ENCODE peak calls at places on chromosomes 6 and 20, in four cellular contexts. One of them, this sample, is unnamed.
A peak's percentile ranks its signal among the peaks of the same experiment; 100 is the strongest.

GRCh38 chr20:15594296-15594695 is 979.0 kb downstream of the KIF16B start:
- DNase-seq in HT1080: no peak
- DNase-seq in type B pancreatic cell: no peak
- DNase-seq in GM20000: no peak
- DNase-seq in this sample: no peak

GRCh38 chr20:24460712-24461111 is 8.7 kb upstream of the SYNDIG1 start:
- DNase-seq in GM20000: no peak
- DNase-seq in type B pancreatic cell: no peak
- DNase-seq in HT1080: no peak
- DNase-seq in this sample: no peak

GRCh38 chr20:6835609-6836008 is 68.1 kb downstream of the BMP2 start:
- DNase-seq in type B pancreatic cell: no peak
- DNase-seq in GM20000: no peak
- DNase-seq in HT1080: no peak
- DNase-seq in this sample: no peak

GRCh38 chr6:149449831-149450678 is 34.8 kb downstream of the ZC3H12D start:
- DNase-seq in type B pancreatic cell: no peak
- DNase-seq in HT1080: no peak
- DNase-seq in GM20000: no peak
- DNase-seq in this sample: no peak

GRCh38 chr20:38304845-38305447 is 990 bp downstream of the BPI start:
- DNase-seq in GM20000: peak; percentile 45
- DNase-seq in HT1080: no peak
- DNase-seq in type B pancreatic cell: no peak
- DNase-seq in this sample: no peak

GRCh38 chr20:53975761-53976160 is 94.6 kb downstream of the BCAS1 start:
- DNase-seq in HT1080: no peak
- DNase-seq in GM20000: no peak
- DNase-seq in type B pancreatic cell: no peak
- DNase-seq in this sample: no peak

GRCh38 chr6:155038527-155038926 is 43.4 kb downstream of the TIAM2 start:
- DNase-seq in type B pancreatic cell: no peak
- DNase-seq in HT1080: no peak
- DNase-seq in GM20000: no peak
- DNase-seq in this sample: no peak

GRCh38 chr6:165231581-165232276 is 77.7 kb downstream of the C6orf118 start:
- DNase-seq in type B pancreatic cell: no peak
- DNase-seq in HT1080: peak; percentile 55
- DNase-seq in GM20000: no peak
- DNase-seq in this sample: no peak

GRCh38 chr6:52526634-52527033 is 50.2 kb downstream of the TRAM2 start:
- DNase-seq in HT1080: peak; percentile 59
- DNase-seq in type B pancreatic cell: no peak
- DNase-seq in GM20000: no peak
- DNase-seq in this sample: no peak

GRCh38 chr20:22686097-22686496 is 101.7 kb upstream of the FOXA2 start:
- DNase-seq in HT1080: peak; percentile 81
- DNase-seq in GM20000: no peak
- DNase-seq in type B pancreatic cell: no peak
- DNase-seq in this sample: peak; percentile 79

GRCh38 chr6:83590413-83590812 is 78.1 kb downstream of the PRSS35 start:
- DNase-seq in GM20000: no peak
- DNase-seq in type B pancreatic cell: no peak
- DNase-seq in HT1080: peak; percentile 28
- DNase-seq in this sample: no peak

GRCh38 chr20:14984768-14985622 is 647.6 kb upstream of the FLRT3 start:
- DNase-seq in GM20000: no peak
- DNase-seq in type B pancreatic cell: no peak
- DNase-seq in HT1080: peak; percentile 11
- DNase-seq in this sample: no peak

GRCh38 chr6:26361544-26361943 is 3.5 kb upstream of the BTN3A2 start:
- DNase-seq in GM20000: no peak
- DNase-seq in type B pancreatic cell: no peak
- DNase-seq in HT1080: no peak
- DNase-seq in this sample: no peak

GRCh38 chr20:53050338-53050737 is 78.2 kb downstream of the TSHZ2 start:
- DNase-seq in HT1080: no peak
- DNase-seq in type B pancreatic cell: no peak
- DNase-seq in GM20000: no peak
- DNase-seq in this sample: no peak

GRCh38 chr6:124055986-124056385 is 252.3 kb downstream of the NKAIN2 start:
- DNase-seq in GM20000: no peak
- DNase-seq in type B pancreatic cell: no peak
- DNase-seq in HT1080: no peak
- DNase-seq in this sample: no peak

GRCh38 chr6:108115598-108116058 is 41.1 kb upstream of the OSTM1 start:
- DNase-seq in type B pancreatic cell: no peak
- DNase-seq in HT1080: no peak
- DNase-seq in GM20000: peak; percentile 66
- DNase-seq in this sample: no peak

GRCh38 chr20:417801-418342 is 9.8 kb downstream of the RBCK1 start:
- DNase-seq in HT1080: no peak
- DNase-seq in type B pancreatic cell: no peak
- DNase-seq in GM20000: no peak
- DNase-seq in this sample: no peak

GRCh38 chr20:63873477-63873971 is 8.5 kb downstream of the TPD52L2 start:
- DNase-seq in HT1080: peak; percentile 96
- DNase-seq in GM20000: no peak
- DNase-seq in type B pancreatic cell: no peak
- DNase-seq in this sample: no peak

GRCh38 chr6:148441454-148441911 is 98.8 kb downstream of the SASH1 start:
- DNase-seq in GM20000: no peak
- DNase-seq in HT1080: peak; percentile 95
- DNase-seq in type B pancreatic cell: no peak
- DNase-seq in this sample: no peak

GRCh38 chr6:112234596-112234995 is 19.8 kb downstream of the LAMA4 start:
- DNase-seq in HT1080: no peak
- DNase-seq in GM20000: no peak
- DNase-seq in type B pancreatic cell: no peak
- DNase-seq in this sample: no peak

GRCh38 chr6:1438471-1438881 is 49.1 kb downstream of the FOXF2 start:
- DNase-seq in type B pancreatic cell: no peak
- DNase-seq in HT1080: no peak
- DNase-seq in GM20000: no peak
- DNase-seq in this sample: peak; percentile 95

GRCh38 chr6:152750694-152751093 is at the start of gene VIP:
- DNase-seq in type B pancreatic cell: no peak
- DNase-seq in HT1080: peak; percentile 39
- DNase-seq in GM20000: no peak
- DNase-seq in this sample: no peak

GRCh38 chr6:85403331-85404015 is 46.4 kb upstream of the NT5E start:
- DNase-seq in type B pancreatic cell: no peak
- DNase-seq in GM20000: no peak
- DNase-seq in HT1080: peak; percentile 92
- DNase-seq in this sample: no peak

GRCh38 chr20:63362426-63363009 is 1.4 kb upstream of the CHRNA4 start:
- DNase-seq in type B pancreatic cell: no peak
- DNase-seq in GM20000: no peak
- DNase-seq in HT1080: no peak
- DNase-seq in this sample: no peak

GRCh38 chr6:161361529-161361928 is 87.7 kb upstream of the AGPAT4 start:
- DNase-seq in GM20000: no peak
- DNase-seq in type B pancreatic cell: no peak
- DNase-seq in HT1080: no peak
- DNase-seq in this sample: no peak

GRCh38 chr6:75296811-75297779 is 12.5 kb upstream of the TMEM30A start:
- DNase-seq in type B pancreatic cell: no peak
- DNase-seq in GM20000: peak; percentile 36
- DNase-seq in HT1080: peak; percentile 16
- DNase-seq in this sample: no peak

GRCh38 chr6:135088232-135088760 is 33.7 kb upstream of the HBS1L start:
- DNase-seq in HT1080: no peak
- DNase-seq in GM20000: no peak
- DNase-seq in type B pancreatic cell: no peak
- DNase-seq in this sample: no peak

GRCh38 chr6:144351741-144352140 is 66.6 kb downstream of the UTRN start:
- DNase-seq in HT1080: no peak
- DNase-seq in type B pancreatic cell: no peak
- DNase-seq in GM20000: no peak
- DNase-seq in this sample: no peak

GRCh38 chr6:35181313-35181932 is 32.3 kb upstream of the SCUBE3 start:
- DNase-seq in type B pancreatic cell: no peak
- DNase-seq in GM20000: no peak
- DNase-seq in HT1080: peak; percentile 58
- DNase-seq in this sample: no peak

GRCh38 chr6:29912840-29913239 is 29.5 kb upstream of the HLA-A start:
- DNase-seq in type B pancreatic cell: no peak
- DNase-seq in GM20000: no peak
- DNase-seq in HT1080: no peak
- DNase-seq in this sample: no peak